ENCODE peak calls at places on chromosomes 6 and 20, in eight cellular contexts. K is kidney epithelial cell; X is fibroblast of lung; M is astrocyte of the spinal cord; A is BJ; F is OCI-LY7; J is brain microvascular endothelial cell; W is CD8-positive, alpha-beta T cell. O is an unnamed sample.

GRCh38 chr6:126721581-126722145 is 381.7 kb downstream of the CENPW start:
- DNase-seq in K (peak), X (peak), M (peak), A (peak), F (no peak), J (peak), W (no peak), O (peak)

GRCh38 chr6:50658561-50658960 is 54.8 kb upstream of the TFAP2D start:
- DNase-seq in K (no peak), X (no peak), M (no peak), A (no peak), F (no peak), J (no peak), W (no peak), O (no peak)

GRCh38 chr6:119440953-119441352 is 91.4 kb upstream of the MAN1A1 start:
- DNase-seq in K (no peak), X (no peak), M (no peak), A (no peak), F (no peak), J (no peak), W (no peak), O (no peak)

GRCh38 chr6:144150673-144151009 is 324 bp downstream of the STX11 start:
- DNase-seq in K (no peak), X (peak), M (peak), A (no peak), F (peak), J (peak), W (peak), O (peak)

GRCh38 chr6:70998148-70998547 is 41.3 kb upstream of the B3GAT2 start:
- DNase-seq in K (no peak), X (no peak), M (no peak), A (no peak), F (no peak), J (no peak), W (no peak), O (no peak)

GRCh38 chr6:85864453-85865401 is 222.0 kb upstream of the SYNCRIP start:
- DNase-seq in K (no peak), X (peak), M (peak), A (no peak), F (no peak), J (no peak), W (no peak), O (peak)

GRCh38 chr20:41664584-41664983 is 46.4 kb upstream of the CHD6 start:
- DNase-seq in K (no peak), X (no peak), M (no peak), A (no peak), F (peak), J (no peak), W (no peak), O (no peak)

GRCh38 chr6:18823782-18824386 is 436.7 kb downstream of the RNF144B start:
- DNase-seq in K (no peak), X (peak), M (peak), A (no peak), F (peak), J (peak), W (no peak), O (peak)

GRCh38 chr20:1758765-1759164 is 101.2 kb upstream of the SIRPG start:
- DNase-seq in K (no peak), X (no peak), M (no peak), A (no peak), F (no peak), J (no peak), W (no peak), O (no peak)

GRCh38 chr20:38114353-38114791 is 50.7 kb downstream of the TGM2 start:
- DNase-seq in K (no peak), X (peak), M (peak), A (no peak), F (no peak), J (peak), W (no peak), O (peak)

GRCh38 chr6:9131616-9132015 is 696.3 kb upstream of the SLC35B3 start:
- DNase-seq in K (no peak), X (no peak), M (no peak), A (no peak), F (no peak), J (no peak), W (no peak), O (no peak)

GRCh38 chr6:39353698-39354315 is 31.3 kb upstream of the KCNK16 start:
- DNase-seq in K (no peak), X (no peak), M (no peak), A (no peak), F (no peak), J (no peak), W (no peak), O (no peak)

GRCh38 chr20:57320358-57320757 is 9.2 kb upstream of the SPO11 start:
- DNase-seq in K (no peak), X (no peak), M (no peak), A (no peak), F (no peak), J (no peak), W (no peak), O (no peak)

GRCh38 chr6:150008588-150008987 is 16.7 kb downstream of the RAET1L start:
- DNase-seq in K (no peak), X (no peak), M (no peak), A (no peak), F (no peak), J (no peak), W (peak), O (no peak)

GRCh38 chr20:50645253-50646068 is 45.9 kb downstream of the RIPOR3 start:
- DNase-seq in K (peak), X (peak), M (peak), A (peak), F (no peak), J (peak), W (no peak), O (peak)

GRCh38 chr6:16228709-16229665 is 9.4 kb upstream of the GMPR start:
- DNase-seq in K (no peak), X (no peak), M (no peak), A (no peak), F (no peak), J (no peak), W (no peak), O (no peak)

GRCh38 chr6:99590728-99591672 is 15.6 kb upstream of the PRDM13 start:
- DNase-seq in K (no peak), X (no peak), M (no peak), A (no peak), F (no peak), J (no peak), W (no peak), O (no peak)

GRCh38 chr20:54773643-54774000 is 298.2 kb downstream of the DOK5 start:
- DNase-seq in K (no peak), X (no peak), M (no peak), A (no peak), F (no peak), J (no peak), W (no peak), O (no peak)

GRCh38 chr6:112033824-112034223 is 20.1 kb upstream of the CCN6 start:
- DNase-seq in K (no peak), X (no peak), M (no peak), A (no peak), F (no peak), J (no peak), W (no peak), O (no peak)

GRCh38 chr20:62776692-62777527 is 19.4 kb upstream of the MRGBP start:
- DNase-seq in K (no peak), X (no peak), M (no peak), A (no peak), F (peak), J (no peak), W (peak), O (peak)

GRCh38 chr6:1627884-1628550 is 18.3 kb downstream of the FOXC1 start:
- DNase-seq in K (no peak), X (no peak), M (peak), A (no peak), F (no peak), J (no peak), W (no peak), O (no peak)

GRCh38 chr20:62887860-62888239 is 26.2 kb upstream of the TCFL5 start:
- DNase-seq in K (no peak), X (no peak), M (no peak), A (no peak), F (no peak), J (no peak), W (no peak), O (peak)

GRCh38 chr20:9940329-9940728 is 94.5 kb upstream of the ANKEF1 start:
- DNase-seq in K (no peak), X (no peak), M (no peak), A (no peak), F (no peak), J (no peak), W (no peak), O (no peak)

GRCh38 chr6:110971458-110971857 is 10.4 kb upstream of the RPF2 start:
- DNase-seq in K (no peak), X (no peak), M (peak), A (no peak), F (no peak), J (no peak), W (no peak), O (peak)

GRCh38 chr20:38204936-38205435 is 39.9 kb upstream of the TGM2 start:
- DNase-seq in K (no peak), X (no peak), M (no peak), A (no peak), F (no peak), J (no peak), W (no peak), O (no peak)

GRCh38 chr6:150717419-150717818 is 117.7 kb downstream of the PLEKHG1 start:
- DNase-seq in K (no peak), X (no peak), M (no peak), A (no peak), F (no peak), J (no peak), W (no peak), O (no peak)

GRCh38 chr6:36688534-36689075 is 9.0 kb upstream of the RAB44 start:
- DNase-seq in K (no peak), X (peak), M (peak), A (no peak), F (no peak), J (no peak), W (no peak), O (no peak)

GRCh38 chr6:132496519-132497180 is 16.3 kb downstream of the STX7 start:
- DNase-seq in K (no peak), X (no peak), M (no peak), A (no peak), F (no peak), J (no peak), W (no peak), O (no peak)

GRCh38 chr20:64242003-64242796 is 13.3 kb upstream of the PCMTD2 start:
- DNase-seq in K (no peak), X (no peak), M (no peak), A (no peak), F (no peak), J (no peak), W (no peak), O (no peak)

GRCh38 chr20:17822039-17822438 is 122.3 kb downstream of the BANF2 start:
- DNase-seq in K (no peak), X (peak), M (peak), A (no peak), F (peak), J (peak), W (no peak), O (peak)

GRCh38 chr6:2881358-2881885 is 21.7 kb downstream of the SERPINB9 start:
- DNase-seq in K (no peak), X (no peak), M (no peak), A (no peak), F (peak), J (no peak), W (no peak), O (no peak)

GRCh38 chr6:112018619-112019416 is 35.1 kb upstream of the CCN6 start:
- DNase-seq in K (no peak), X (no peak), M (no peak), A (no peak), F (no peak), J (peak), W (no peak), O (peak)

GRCh38 chr20:34083137-34083536 is 28.9 kb downstream of the EIF2S2 start:
- DNase-seq in K (no peak), X (peak), M (peak), A (no peak), F (no peak), J (peak), W (no peak), O (peak)

GRCh38 chr6:124879110-124879991 is 82.9 kb upstream of the RNF217 start:
- DNase-seq in K (no peak), X (no peak), M (no peak), A (no peak), F (no peak), J (no peak), W (no peak), O (no peak)

DNA sequence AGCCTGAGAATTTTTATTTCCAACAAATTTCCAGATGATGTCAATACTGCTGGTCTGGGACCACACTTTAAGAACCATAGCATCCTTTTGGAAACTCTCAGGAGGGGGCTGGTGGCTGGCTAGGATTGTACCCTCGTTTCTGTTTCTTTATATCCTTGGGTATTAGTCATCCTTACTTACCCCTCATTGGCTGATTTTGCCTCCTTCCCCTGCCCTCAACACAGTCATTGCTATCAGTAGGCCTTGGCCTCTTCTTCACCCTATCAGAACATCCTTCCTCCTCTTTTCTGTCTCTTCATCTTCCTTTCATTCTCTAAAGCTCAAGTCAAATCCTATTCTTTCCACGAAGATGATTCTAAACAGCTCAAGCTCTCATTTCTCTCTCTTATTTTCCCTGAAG is 148.5 kb downstream of the ELOVL4 start:
- DNase-seq in K (no peak), X (no peak), M (no peak), A (no peak), F (no peak), J (no peak), W (no peak), O (no peak)
- TF ChIP-seq CTCF in K (no peak), X (no peak), M (no peak), A (no peak), F (no peak), J (no peak), W (no peak), O (no peak)

DNA sequence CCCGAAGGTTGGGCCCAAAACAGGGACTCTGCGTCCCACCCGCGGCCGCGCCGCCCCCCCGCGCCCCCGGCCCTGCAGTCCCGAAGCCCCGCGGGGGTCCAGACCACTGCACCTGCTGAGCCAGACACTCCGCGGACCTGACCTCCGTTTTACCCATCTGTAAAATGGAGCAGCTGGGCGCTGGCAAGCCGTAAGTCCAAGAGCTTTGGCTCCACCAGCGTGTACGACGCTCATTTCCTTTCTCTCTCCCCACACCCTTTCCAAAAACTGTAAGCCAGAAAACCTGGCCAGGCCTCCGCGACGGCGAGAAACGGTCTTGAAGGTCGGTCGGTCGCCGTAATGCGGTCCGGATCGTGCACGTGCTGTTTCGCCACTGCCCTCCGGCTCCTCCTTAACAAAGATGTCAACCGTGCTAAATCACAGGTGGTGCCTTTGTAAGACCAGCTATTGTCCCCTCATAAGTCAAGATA is 7.8 kb upstream of the NR2E1 start:
- DNase-seq in K (no peak), X (no peak), M (no peak), A (no peak), F (no peak), J (no peak), W (no peak), O (no peak)
- H3K4me3 ChIP-seq in K (no peak), X (no peak), M (no peak), A (no peak), F (no peak), J (no peak), W (no peak), O (no peak)

GRCh38 chr6:109892451-109893435 is 85.4 kb upstream of the GPR6 start:
- DNase-seq in K (peak), X (no peak), M (no peak), A (no peak), F (no peak), J (no peak), W (no peak), O (no peak)
- TF ChIP-seq CTCF in K (peak), X (no peak), M (no peak), A (no peak), F (no peak), J (no peak), W (no peak), O (no peak)

GRCh38 chr20:23147964-23148720 is 62.0 kb upstream of the CD93 start:
- DNase-seq in K (peak), X (peak), M (peak), A (peak), F (no peak), J (peak), W (peak), O (peak)
- H3K4me3 ChIP-seq in K (no peak), X (no peak), M (no peak), A (no peak), F (no peak), J (no peak), W (no peak), O (no peak)

GRCh38 chr6:38198219-38198618 is 378.7 kb downstream of the ZFAND3 start:
- DNase-seq in K (no peak), X (no peak), M (no peak), A (no peak), F (no peak), J (no peak), W (no peak), O (no peak)
- TF ChIP-seq CTCF in K (no peak), X (no peak), M (no peak), A (no peak), F (no peak), J (no peak), W (no peak), O (no peak)

GRCh38 chr6:116667620-116668019 is 946 bp downstream of the ZUP1 start:
- DNase-seq in K (no peak), X (no peak), M (no peak), A (no peak), F (peak), J (no peak), W (no peak), O (no peak)
- H3K4me3 ChIP-seq in K (peak), X (peak), M (peak), A (peak), F (peak), J (peak), W (peak), O (peak)

GRCh38 chr6:42979523-42980177 is 669 bp upstream of the PEX6 start:
- DNase-seq in K (no peak), X (peak), M (peak), A (no peak), F (peak), J (peak), W (no peak), O (no peak)
- TF ChIP-seq CTCF in K (no peak), X (no peak), M (no peak), A (no peak), F (no peak), J (no peak), W (no peak), O (no peak)

GRCh38 chr6:26225848-26226590 is 138.8 kb downstream of the HFE start:
- DNase-seq in K (no peak), X (no peak), M (no peak), A (no peak), F (no peak), J (no peak), W (no peak), O (no peak)
- H3K4me3 ChIP-seq in K (peak), X (no peak), M (peak), A (peak), F (no peak), J (peak), W (no peak), O (no peak)

DNA sequence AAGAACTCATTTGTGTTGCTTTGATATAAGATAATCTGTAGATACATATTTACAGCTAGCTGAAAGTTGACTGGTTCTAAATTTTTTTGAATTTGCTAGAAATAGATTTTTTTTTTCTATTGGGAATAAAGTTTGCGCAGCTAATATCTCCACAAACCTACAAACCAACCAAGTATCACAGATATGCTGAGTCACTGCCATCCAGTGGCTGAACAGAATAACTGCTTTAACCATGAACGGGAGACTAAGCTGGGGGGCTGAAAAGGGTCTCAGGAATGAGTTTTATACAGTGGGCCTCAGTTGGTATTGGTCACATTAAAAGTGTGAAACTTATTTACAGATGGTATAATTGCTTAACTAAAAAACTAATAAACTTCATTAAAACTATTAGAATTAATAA is 326.7 kb upstream of the CNR1 start:
- DNase-seq in K (no peak), X (peak), M (peak), A (no peak), F (peak), J (peak), W (no peak), O (peak)
- TF ChIP-seq CTCF in K (peak), X (peak), M (peak), A (peak), F (peak), J (peak), W (no peak), O (peak)

DNA sequence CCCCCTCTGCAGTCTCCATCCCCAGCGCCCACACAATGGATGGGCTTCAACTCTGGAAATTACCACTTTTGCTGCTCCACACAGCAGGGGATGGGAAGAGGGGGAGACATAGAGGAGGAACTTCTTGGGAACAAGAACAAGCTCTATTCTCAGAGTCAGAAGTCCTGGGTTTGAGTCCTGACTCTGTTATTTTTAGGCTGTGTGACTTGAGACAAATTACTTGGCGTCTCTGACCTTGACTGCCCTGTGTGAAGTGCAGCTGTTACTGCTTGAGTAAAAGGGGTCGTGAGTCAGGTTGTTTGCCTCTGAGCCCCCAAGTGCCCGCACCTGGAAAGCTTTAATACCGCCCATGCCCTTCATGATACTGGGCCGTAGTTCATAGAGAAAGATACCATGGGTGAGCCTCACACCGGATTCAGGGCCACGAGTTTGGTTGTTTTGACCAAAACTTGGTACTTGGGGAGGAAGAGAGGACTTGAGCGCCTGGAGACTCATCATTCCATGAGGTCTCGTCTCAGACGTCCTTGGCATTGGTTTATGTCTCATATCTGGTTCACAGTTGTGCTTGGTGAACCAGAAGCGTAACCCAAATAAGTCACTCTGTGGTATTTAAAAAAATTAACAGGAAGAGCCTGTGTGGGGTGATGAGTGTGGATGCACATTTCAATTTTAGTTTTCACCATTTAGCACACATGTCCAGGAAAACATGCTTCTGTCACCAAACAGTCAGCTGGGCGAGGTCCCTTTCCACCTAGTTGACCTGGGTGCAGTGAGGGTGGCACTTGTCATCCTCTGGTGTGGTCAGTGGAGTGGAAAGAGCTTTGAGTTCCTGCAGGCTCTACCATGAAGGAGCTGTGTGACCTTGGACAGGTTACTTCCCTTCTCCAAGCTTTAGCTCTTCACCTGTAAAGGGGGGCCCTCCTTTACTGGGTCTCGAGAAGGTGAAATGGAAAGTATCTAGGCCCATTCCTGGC is 75.6 kb downstream of the CDC5L start:
- DNase-seq in K (no peak), X (peak), M (no peak), A (no peak), F (no peak), J (no peak), W (no peak), O (no peak)
- H3K4me3 ChIP-seq in K (no peak), X (no peak), M (no peak), A (no peak), F (no peak), J (no peak), W (no peak), O (no peak)

O was measured in cardiac fibroblast.